ENCODE peak calls at places on chromosomes 1 and 21, in eight cellular contexts. R, T, Q, D, H, J, F and N are unnamed samples.

GRCh38 chr1:12600335-12600734 is 17.7 kb downstream of the DHRS3 start:
- DNase-seq in Q (peak; percentile 93), F (no peak), H (no peak), D (peak; percentile 87), T (no peak), R (no peak), J (no peak), N (no peak)

GRCh38 chr1:167563579-167564246 is 10.2 kb upstream of the CREG1 start:
- DNase-seq in T (no peak), H (no peak), R (no peak), J (no peak), Q (peak; percentile 42), D (peak; percentile 65), F (no peak), N (no peak)

GRCh38 chr1:62315387-62315786 is 3.8 kb downstream of the KANK4 start:
- DNase-seq in H (no peak), D (no peak), Q (no peak), J (no peak), R (no peak), T (no peak), F (no peak), N (no peak)

GRCh38 chr1:12546771-12547585 is 71.0 kb downstream of the DHRS3 start:
- DNase-seq in D (peak; percentile 86), Q (no peak), T (no peak), R (no peak), F (no peak), H (no peak), J (no peak), N (no peak)

GRCh38 chr1:56019922-56020321 is 559.4 kb downstream of the PLPP3 start:
- DNase-seq in H (no peak), J (no peak), F (no peak), R (no peak), Q (no peak), T (no peak), D (no peak), N (no peak)

GRCh38 chr1:107572674-107573205 is 392.2 kb downstream of the VAV3 start:
- DNase-seq in Q (no peak), J (peak; percentile 91), T (no peak), H (peak; percentile 35), D (peak; percentile 72), R (peak; percentile 31), F (peak; percentile 1), N (peak; percentile 77)

GRCh38 chr21:37593015-37593414 is 226.4 kb downstream of the DYRK1A start:
- DNase-seq in Q (no peak), H (no peak), T (no peak), R (no peak), D (no peak), J (no peak), F (no peak), N (no peak)

GRCh38 chr1:33260435-33260980 is 4.2 kb downstream of the ZNF362 start:
- DNase-seq in T (no peak), J (no peak), H (no peak), R (no peak), Q (no peak), F (no peak), D (no peak), N (no peak)

GRCh38 chr1:31605908-31606427 is 11.5 kb upstream of the HCRTR1 start:
- DNase-seq in F (peak; percentile 24), T (no peak), R (peak; percentile 88), H (no peak), D (no peak), Q (peak; percentile 16), J (peak; percentile 91), N (peak; percentile 24)

GRCh38 chr1:208061627-208062026 is 150.7 kb upstream of the CD34 start:
- DNase-seq in T (no peak), F (no peak), D (no peak), H (no peak), J (no peak), R (no peak), Q (no peak), N (no peak)

GRCh38 chr1:71046891-71047634 is 553 bp downstream of the PTGER3 start:
- DNase-seq in J (no peak), F (no peak), R (no peak), Q (peak; percentile 37), D (peak; percentile 67), T (no peak), H (no peak), N (no peak)

GRCh38 chr1:24536391-24536840 is 19.5 kb upstream of the NCMAP start:
- DNase-seq in H (peak; percentile 36), T (peak; percentile 87), Q (peak; percentile 51), J (peak; percentile 63), R (peak; percentile 71), D (no peak), F (no peak), N (no peak)

GRCh38 chr1:226921504-226921903 is 18.6 kb upstream of the COQ8A start:
- DNase-seq in R (no peak), D (no peak), Q (no peak), H (no peak), T (no peak), F (no peak), J (no peak), N (no peak)

GRCh38 chr1:160558679-160559078 is 20.6 kb downstream of the CD84 start:
- DNase-seq in H (no peak), J (no peak), R (no peak), Q (no peak), D (no peak), T (no peak), F (no peak), N (no peak)

GRCh38 chr1:240499012-240499411 is 112.9 kb downstream of the GREM2 start:
- DNase-seq in D (no peak), H (peak; percentile 53), J (peak; percentile 70), Q (no peak), T (no peak), R (peak; percentile 76), F (no peak), N (no peak)

GRCh38 chr21:42466700-42467612 is 29.1 kb downstream of the RSPH1 start:
- DNase-seq in D (no peak), T (no peak), F (no peak), H (peak; percentile 19), J (peak; percentile 52), Q (no peak), R (peak; percentile 7), N (no peak)

GRCh38 chr1:118507391-118507790 is 322.4 kb upstream of the SPAG17 start:
- DNase-seq in F (no peak), H (no peak), Q (no peak), D (no peak), J (no peak), R (no peak), T (no peak), N (no peak)

GRCh38 chr1:115717541-115717940 is 51.0 kb downstream of the CASQ2 start:
- DNase-seq in Q (peak; percentile 43), R (peak; percentile 15), T (peak; percentile 9), J (peak; percentile 27), F (no peak), D (peak; percentile 71), H (peak; percentile 21), N (no peak)

GRCh38 chr1:92886886-92887419 is 55.1 kb downstream of the RPL5 start:
- DNase-seq in Q (peak; percentile 67), D (no peak), T (no peak), H (no peak), J (no peak), R (no peak), F (no peak), N (no peak)

GRCh38 chr1:88509369-88509768 is 174.7 kb upstream of the PKN2 start:
- DNase-seq in R (peak; percentile 31), H (no peak), Q (no peak), D (no peak), J (peak; percentile 8), T (no peak), F (no peak), N (no peak)

GRCh38 chr1:158019177-158019868 is 25.9 kb downstream of the KIRREL1 start:
- DNase-seq in T (no peak), Q (no peak), D (peak; percentile 86), H (peak; percentile 87), R (peak; percentile 94), J (peak; percentile 98), F (peak; percentile 87), N (no peak)

GRCh38 chr1:67708606-67709005 is 23.6 kb downstream of the GADD45A start:
- DNase-seq in D (no peak), F (no peak), H (no peak), R (no peak), J (peak; percentile 53), T (no peak), Q (peak; percentile 50), N (no peak)
- H3K27ac ChIP-seq in D (no peak overlapping the region), F (no peak overlapping the region), H (no peak overlapping the region), R (no peak overlapping the region), J (no peak overlapping the region), T (no peak overlapping the region), Q (peak overlapping the region; percentile 43), N (peak overlapping the region; percentile 16)

GRCh38 chr1:234583755-234584430 is 26.1 kb downstream of the IRF2BP2 start:
- DNase-seq in R (no peak), J (no peak), F (no peak), D (peak; percentile 84), H (no peak), Q (peak; percentile 60), T (no peak), N (no peak)

GRCh38 chr1:234581063-234581714 is 28.8 kb downstream of the IRF2BP2 start:
- DNase-seq in F (no peak), T (no peak), H (no peak), R (no peak), Q (no peak), D (no peak), J (no peak), N (no peak)

GRCh38 chr1:234579967-234580366 is 30.0 kb downstream of the IRF2BP2 start:
- DNase-seq in D (no peak), R (no peak), F (no peak), T (no peak), H (peak; percentile 47), J (no peak), Q (no peak), N (no peak)

GRCh38 chr1:234582626-234583354 is 27.2 kb downstream of the IRF2BP2 start:
- DNase-seq in F (no peak), J (peak; percentile 42), D (no peak), Q (no peak), T (no peak), H (no peak), R (peak; percentile 44), N (no peak)

DNA sequence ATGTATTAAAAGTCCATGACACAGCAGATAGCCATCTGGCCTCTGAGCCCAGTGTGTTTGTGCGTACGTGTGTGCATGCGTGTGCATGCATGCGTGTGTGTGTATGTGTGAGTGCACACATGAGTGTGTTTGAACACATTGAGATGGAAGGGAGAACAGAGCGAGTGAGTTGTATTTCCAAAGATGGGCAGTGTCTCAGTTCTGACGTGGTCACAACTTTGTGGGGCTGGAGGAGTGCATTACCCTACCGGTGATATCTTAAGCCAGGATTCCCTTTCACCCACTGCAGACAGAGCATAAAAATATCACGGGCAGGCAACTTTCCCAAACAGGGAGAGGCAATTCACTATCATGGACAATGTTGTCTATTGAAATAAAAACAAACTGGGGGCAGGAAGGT is 27.8 kb downstream of the IRF2BP2 start:
- DNase-seq in R (no peak), D (no peak), J (no peak), F (no peak), Q (no peak), T (no peak), H (no peak), N (no peak)
- H3K27ac ChIP-seq in R (no peak overlapping the region), D (peak overlapping the region; percentile 90), J (no peak overlapping the region), F (no peak overlapping the region), Q (peak overlapping the region; percentile 85), T (no peak overlapping the region), H (no peak overlapping the region), N (no peak overlapping the region)

GRCh38 chr21:34952701-34953100 is 96.4 kb downstream of the RUNX1 start:
- DNase-seq in Q (no peak), D (no peak), T (no peak), J (peak; percentile 59), H (peak; percentile 2), F (no peak), R (no peak), N (no peak)
- H3K27ac ChIP-seq in Q (no peak overlapping the region), D (no peak overlapping the region), T (no peak overlapping the region), J (no peak overlapping the region), H (no peak overlapping the region), F (no peak overlapping the region), R (no peak overlapping the region), N (no peak overlapping the region)

GRCh38 chr21:34537838-34538237 is 25.8 kb upstream of the KCNE1 start:
- DNase-seq in Q (no peak), F (no peak), D (no peak), H (no peak), R (peak; percentile 16), J (no peak), T (no peak), N (no peak)
- H3K27ac ChIP-seq in Q (no peak overlapping the region), F (no peak overlapping the region), D (no peak overlapping the region), H (no peak overlapping the region), R (no peak overlapping the region), J (no peak overlapping the region), T (no peak overlapping the region), N (no peak overlapping the region)